ENCODE peak calls at places on chromosomes 3 and 15, in nine cellular contexts. One of them, this sample, is unnamed.

GRCh38 chr3:40843851-40844548 is 319.2 kb downstream of the ZNF621 start:
- DNase-seq in coronary artery: no peak
- DNase-seq in progenitor cell of endocrine pancreas: no peak
- DNase-seq in WTC11: no peak
- DNase-seq in amniotic epithelial cell: peak
- DNase-seq in RCC 7860: no peak
- DNase-seq in KBM-7: no peak
- DNase-seq in uterus: no peak
- DNase-seq in tibial nerve: no peak
- DNase-seq in this sample: peak

GRCh38 chr3:186067360-186068242 is 41.3 kb downstream of the ETV5 start:
- DNase-seq in coronary artery: no peak
- DNase-seq in progenitor cell of endocrine pancreas: no peak
- DNase-seq in WTC11: no peak
- DNase-seq in amniotic epithelial cell: no peak
- DNase-seq in RCC 7860: no peak
- DNase-seq in KBM-7: no peak
- DNase-seq in uterus: no peak
- DNase-seq in tibial nerve: no peak
- DNase-seq in this sample: no peak

GRCh38 chr3:120487079-120487693 is 36.4 kb upstream of the FSTL1 start:
- DNase-seq in coronary artery: no peak
- DNase-seq in progenitor cell of endocrine pancreas: no peak
- DNase-seq in WTC11: no peak
- DNase-seq in amniotic epithelial cell: peak
- DNase-seq in RCC 7860: no peak
- DNase-seq in KBM-7: no peak
- DNase-seq in uterus: peak
- DNase-seq in tibial nerve: no peak
- DNase-seq in this sample: peak

GRCh38 chr3:132867956-132868355 is 145.7 kb upstream of the NPHP3 start:
- DNase-seq in coronary artery: no peak
- DNase-seq in progenitor cell of endocrine pancreas: no peak
- DNase-seq in WTC11: no peak
- DNase-seq in amniotic epithelial cell: peak
- DNase-seq in RCC 7860: no peak
- DNase-seq in KBM-7: no peak
- DNase-seq in uterus: no peak
- DNase-seq in tibial nerve: no peak
- DNase-seq in this sample: no peak

GRCh38 chr15:68478853-68479252 is 46.9 kb upstream of the ITGA11 start:
- DNase-seq in coronary artery: no peak
- DNase-seq in progenitor cell of endocrine pancreas: no peak
- DNase-seq in WTC11: no peak
- DNase-seq in amniotic epithelial cell: no peak
- DNase-seq in RCC 7860: no peak
- DNase-seq in KBM-7: no peak
- DNase-seq in uterus: no peak
- DNase-seq in tibial nerve: no peak
- DNase-seq in this sample: no peak

GRCh38 chr3:131047582-131047981 is 20.9 kb downstream of the NEK11 start:
- DNase-seq in coronary artery: no peak
- DNase-seq in progenitor cell of endocrine pancreas: no peak
- DNase-seq in WTC11: peak
- DNase-seq in amniotic epithelial cell: no peak
- DNase-seq in RCC 7860: no peak
- DNase-seq in KBM-7: no peak
- DNase-seq in uterus: no peak
- DNase-seq in tibial nerve: no peak
- DNase-seq in this sample: no peak

GRCh38 chr3:175457301-175457700 is 598.2 kb downstream of the NAALADL2 start:
- DNase-seq in coronary artery: no peak
- DNase-seq in progenitor cell of endocrine pancreas: no peak
- DNase-seq in WTC11: no peak
- DNase-seq in amniotic epithelial cell: no peak
- DNase-seq in RCC 7860: no peak
- DNase-seq in KBM-7: no peak
- DNase-seq in uterus: no peak
- DNase-seq in tibial nerve: no peak
- DNase-seq in this sample: no peak

GRCh38 chr3:73365756-73366397 is 258.9 kb downstream of the PDZRN3 start:
- DNase-seq in coronary artery: no peak
- DNase-seq in progenitor cell of endocrine pancreas: no peak
- DNase-seq in WTC11: no peak
- DNase-seq in amniotic epithelial cell: peak
- DNase-seq in RCC 7860: no peak
- DNase-seq in KBM-7: no peak
- DNase-seq in uterus: peak
- DNase-seq in tibial nerve: peak
- DNase-seq in this sample: peak

GRCh38 chr3:31839144-31839917 is 141.7 kb downstream of the OSBPL10 start:
- DNase-seq in coronary artery: no peak
- DNase-seq in progenitor cell of endocrine pancreas: no peak
- DNase-seq in WTC11: no peak
- DNase-seq in amniotic epithelial cell: peak
- DNase-seq in RCC 7860: no peak
- DNase-seq in KBM-7: no peak
- DNase-seq in uterus: no peak
- DNase-seq in tibial nerve: no peak
- DNase-seq in this sample: peak

GRCh38 chr3:162971715-162972114 is 1475.1 kb downstream of the OTOL1 start:
- DNase-seq in coronary artery: no peak
- DNase-seq in progenitor cell of endocrine pancreas: no peak
- DNase-seq in WTC11: no peak
- DNase-seq in amniotic epithelial cell: no peak
- DNase-seq in RCC 7860: no peak
- DNase-seq in KBM-7: no peak
- DNase-seq in uterus: no peak
- DNase-seq in tibial nerve: no peak
- DNase-seq in this sample: no peak

GRCh38 chr3:11307830-11308432 is 35.7 kb downstream of the ATG7 start:
- DNase-seq in coronary artery: no peak
- DNase-seq in progenitor cell of endocrine pancreas: no peak
- DNase-seq in WTC11: no peak
- DNase-seq in amniotic epithelial cell: no peak
- DNase-seq in RCC 7860: no peak
- DNase-seq in KBM-7: no peak
- DNase-seq in uterus: peak
- DNase-seq in tibial nerve: no peak
- DNase-seq in this sample: no peak

GRCh38 chr3:53803124-53803815 is 42.9 kb downstream of the CHDH start:
- DNase-seq in coronary artery: no peak
- DNase-seq in progenitor cell of endocrine pancreas: no peak
- DNase-seq in WTC11: no peak
- DNase-seq in amniotic epithelial cell: no peak
- DNase-seq in RCC 7860: no peak
- DNase-seq in KBM-7: no peak
- DNase-seq in uterus: no peak
- DNase-seq in tibial nerve: no peak
- DNase-seq in this sample: no peak

GRCh38 chr15:60932051-60932915 is 296.8 kb downstream of the RORA start:
- DNase-seq in coronary artery: no peak
- DNase-seq in progenitor cell of endocrine pancreas: no peak
- DNase-seq in WTC11: no peak
- DNase-seq in amniotic epithelial cell: peak
- DNase-seq in RCC 7860: peak
- DNase-seq in KBM-7: no peak
- DNase-seq in uterus: no peak
- DNase-seq in tibial nerve: no peak
- DNase-seq in this sample: peak

GRCh38 chr3:188362405-188362831 is 208.5 kb downstream of the LPP start:
- DNase-seq in coronary artery: no peak
- DNase-seq in progenitor cell of endocrine pancreas: no peak
- DNase-seq in WTC11: no peak
- DNase-seq in amniotic epithelial cell: peak
- DNase-seq in RCC 7860: peak
- DNase-seq in KBM-7: no peak
- DNase-seq in uterus: no peak
- DNase-seq in tibial nerve: no peak
- DNase-seq in this sample: peak

GRCh38 chr15:68231102-68231818 is 1.7 kb upstream of the CLN6 start:
- DNase-seq in coronary artery: no peak
- DNase-seq in progenitor cell of endocrine pancreas: no peak
- DNase-seq in WTC11: no peak
- DNase-seq in amniotic epithelial cell: no peak
- DNase-seq in RCC 7860: no peak
- DNase-seq in KBM-7: no peak
- DNase-seq in uterus: no peak
- DNase-seq in tibial nerve: no peak
- DNase-seq in this sample: no peak

GRCh38 chr15:68424754-68425390 is 7.1 kb downstream of the ITGA11 start:
- DNase-seq in coronary artery: peak
- DNase-seq in progenitor cell of endocrine pancreas: no peak
- DNase-seq in WTC11: no peak
- DNase-seq in amniotic epithelial cell: peak
- DNase-seq in RCC 7860: no peak
- DNase-seq in KBM-7: no peak
- DNase-seq in uterus: peak
- DNase-seq in tibial nerve: no peak
- DNase-seq in this sample: no peak

GRCh38 chr3:50604110-50604621 is 7.4 kb downstream of the CISH start:
- DNase-seq in coronary artery: no peak
- DNase-seq in progenitor cell of endocrine pancreas: no peak
- DNase-seq in WTC11: no peak
- DNase-seq in amniotic epithelial cell: no peak
- DNase-seq in RCC 7860: no peak
- DNase-seq in KBM-7: no peak
- DNase-seq in uterus: no peak
- DNase-seq in tibial nerve: no peak
- DNase-seq in this sample: no peak

GRCh38 chr3:99648091-99648490 is 9.7 kb downstream of the COL8A1 start:
- DNase-seq in coronary artery: no peak
- DNase-seq in progenitor cell of endocrine pancreas: no peak
- DNase-seq in WTC11: no peak
- DNase-seq in amniotic epithelial cell: peak
- DNase-seq in RCC 7860: peak
- DNase-seq in KBM-7: no peak
- DNase-seq in uterus: no peak
- DNase-seq in tibial nerve: no peak
- DNase-seq in this sample: peak

GRCh38 chr15:61383421-61383820 is 154.3 kb upstream of the RORA start:
- DNase-seq in coronary artery: no peak
- DNase-seq in progenitor cell of endocrine pancreas: no peak
- DNase-seq in WTC11: no peak
- DNase-seq in amniotic epithelial cell: peak
- DNase-seq in RCC 7860: no peak
- DNase-seq in KBM-7: no peak
- DNase-seq in uterus: no peak
- DNase-seq in tibial nerve: no peak
- DNase-seq in this sample: peak

GRCh38 chr3:186515115-186515514 is 29.1 kb downstream of the CRYGS start:
- DNase-seq in coronary artery: no peak
- DNase-seq in progenitor cell of endocrine pancreas: no peak
- DNase-seq in WTC11: no peak
- DNase-seq in amniotic epithelial cell: no peak
- DNase-seq in RCC 7860: no peak
- DNase-seq in KBM-7: peak
- DNase-seq in uterus: no peak
- DNase-seq in tibial nerve: no peak
- DNase-seq in this sample: no peak